ENCODE peak calls at places on chromosomes 1 and 21, in six cellular contexts. V is fibroblast of mammary gland, H is heart right ventricle, W is PC-9, M is HFF-Myc, L is lower lobe of right lung. P is an unnamed sample.

GRCh38 chr1:100362821-100363466 is 10.6 kb downstream of the CDC14A start:
- DNase-seq in H (no peak), W (no peak), L (no peak), M (no peak), V (no peak), P (no peak)

GRCh38 chr1:203327684-203328457 is 22.6 kb downstream of the BTG2 start:
- DNase-seq in W (peak), M (no peak), H (peak), L (no peak), V (peak), P (no peak)

GRCh38 chr1:213683529-213683928 is 304.2 kb upstream of the PROX1 start:
- DNase-seq in M (no peak), V (no peak), L (no peak), W (no peak), H (no peak), P (no peak)

GRCh38 chr1:5297199-5297877 is 642.9 kb downstream of the AJAP1 start:
- DNase-seq in V (no peak), W (no peak), M (no peak), H (peak), L (no peak), P (peak)

GRCh38 chr1:201142011-201142853 is 12.0 kb downstream of the TMEM9 start:
- DNase-seq in M (no peak), V (peak), W (no peak), L (no peak), H (peak), P (no peak)

GRCh38 chr21:35226302-35226701 is 177.2 kb upstream of the RUNX1 start:
- DNase-seq in W (peak), M (no peak), H (no peak), V (peak), L (no peak), P (no peak)

GRCh38 chr1:64502924-64503323 is 33.0 kb downstream of the CACHD1 start:
- DNase-seq in W (no peak), V (no peak), L (no peak), H (no peak), M (no peak), P (no peak)

GRCh38 chr1:89363196-89363595 is 663 bp upstream of the GBP6 start:
- DNase-seq in W (no peak), L (no peak), V (no peak), H (no peak), M (no peak), P (no peak)

GRCh38 chr1:33137800-33138199 is 44.0 kb downstream of the TRIM62 start:
- DNase-seq in H (peak), V (peak), W (no peak), L (no peak), M (no peak), P (no peak)

GRCh38 chr1:6599141-6599975 is 3.3 kb downstream of the KLHL21 start:
- DNase-seq in L (no peak), V (peak), M (no peak), W (peak), H (no peak), P (no peak)

GRCh38 chr1:22291926-22292788 is 149.3 kb upstream of the WNT4 start:
- DNase-seq in M (no peak), L (no peak), H (no peak), V (no peak), W (no peak), P (no peak)

GRCh38 chr1:103788377-103788776 is 38.7 kb downstream of the AMY1C start:
- DNase-seq in W (no peak), H (no peak), V (peak), M (no peak), L (no peak), P (no peak)

GRCh38 chr1:102977293-102977692 is 131.0 kb downstream of the COL11A1 start:
- DNase-seq in W (no peak), M (no peak), L (no peak), H (no peak), V (no peak), P (no peak)

GRCh38 chr1:218694635-218695034 is 349.5 kb downstream of the TGFB2 start:
- DNase-seq in M (no peak), H (no peak), L (no peak), W (no peak), V (no peak), P (no peak)

GRCh38 chr1:46603481-46603857 is 599 bp downstream of the MKNK1 start:
- DNase-seq in L (no peak), V (no peak), M (no peak), W (no peak), H (no peak), P (no peak)

GRCh38 chr1:119453021-119453420 is 38.1 kb downstream of the HSD3B2 start:
- DNase-seq in M (peak), L (no peak), W (peak), H (no peak), V (peak), P (no peak)

GRCh38 chr1:85582687-85583354 is 2.3 kb downstream of the CCN1 start:
- DNase-seq in M (no peak), L (no peak), V (peak), H (no peak), W (peak), P (no peak)

GRCh38 chr1:29264773-29265389 is 28.6 kb downstream of the PTPRU start:
- DNase-seq in V (peak), M (no peak), W (no peak), H (no peak), L (no peak), P (no peak)

GRCh38 chr1:31036749-31037500 is 28.6 kb downstream of the PUM1 start:
- DNase-seq in L (no peak), H (no peak), W (no peak), M (no peak), V (no peak), P (no peak)

GRCh38 chr1:78651247-78651646 is 1.6 kb downstream of the IFI44 start:
- DNase-seq in L (no peak), M (no peak), H (no peak), W (no peak), V (peak), P (no peak)

GRCh38 chr1:39632491-39633417 is 6.7 kb downstream of the HEYL start:
- DNase-seq in L (peak), H (peak), V (peak), W (no peak), M (no peak), P (peak)

GRCh38 chr1:167230437-167230836 is 9.8 kb downstream of the POU2F1 start:
- DNase-seq in L (no peak), V (no peak), W (no peak), M (no peak), H (no peak), P (no peak)

GRCh38 chr1:178262101-178262500 is 168.2 kb downstream of the RASAL2 start:
- DNase-seq in W (peak), V (peak), M (no peak), H (no peak), L (no peak), P (no peak)

GRCh38 chr1:156096640-156097391 is 14.6 kb upstream of the MEX3A start:
- DNase-seq in H (peak), W (peak), V (peak), L (peak), M (no peak), P (peak)

GRCh38 chr1:227805606-227806197 is 9.8 kb upstream of the PRSS38 start:
- DNase-seq in L (no peak), M (peak), H (no peak), W (peak), V (peak), P (no peak)

GRCh38 chr21:45612096-45613019 is 31.2 kb upstream of the PCBP3 start:
- DNase-seq in L (no peak), H (no peak), W (no peak), M (no peak), V (peak), P (peak)

GRCh38 chr21:42319368-42319767 is 4.2 kb upstream of the TFF3 start:
- DNase-seq in M (no peak), H (no peak), W (no peak), V (no peak), L (no peak), P (peak)

GRCh38 chr1:89001510-89001909 is 9.1 kb upstream of the KYAT3 start:
- DNase-seq in W (no peak), H (no peak), V (no peak), M (no peak), L (no peak), P (no peak)

GRCh38 chr1:153485880-153486279 is 25.4 kb upstream of the S100A7 start:
- DNase-seq in W (no peak), V (peak), H (no peak), L (no peak), M (no peak), P (no peak)

GRCh38 chr1:4971666-4972065 is 317.3 kb downstream of the AJAP1 start:
- DNase-seq in L (no peak), V (no peak), M (no peak), W (no peak), H (no peak), P (no peak)

GRCh38 chr1:18884727-18885126 is 17.6 kb downstream of the ALDH4A1 start:
- DNase-seq in V (no peak), L (no peak), H (no peak), M (no peak), W (no peak), P (no peak)

GRCh38 chr21:43347864-43348766 is 78.8 kb downstream of the SIK1 start:
- DNase-seq in M (no peak), V (no peak), L (no peak), H (no peak), W (no peak), P (no peak)

GRCh38 chr1:116112388-116113140 is 1.4 kb downstream of the MAB21L3 start:
- DNase-seq in H (no peak), W (no peak), L (no peak), M (no peak), V (no peak), P (no peak)

GRCh38 chr1:41672173-41672572 is 187.7 kb upstream of the EDN2 start:
- DNase-seq in L (no peak), H (no peak), V (peak), W (peak), M (peak), P (no peak)

GRCh38 chr1:15427280-15427666 is 11.0 kb upstream of the CTRC start:
- DNase-seq in M (no peak), V (no peak), H (no peak), W (no peak), L (no peak), P (peak)

GRCh38 chr1:36731226-36732037 is 248.7 kb upstream of the CSF3R start:
- DNase-seq in M (no peak), W (no peak), L (no peak), V (no peak), H (no peak), P (no peak)
- TF ChIP-seq CTCF in M (no peak), W (no peak), L (no peak), V (no peak), H (no peak), P (no peak)

DNA sequence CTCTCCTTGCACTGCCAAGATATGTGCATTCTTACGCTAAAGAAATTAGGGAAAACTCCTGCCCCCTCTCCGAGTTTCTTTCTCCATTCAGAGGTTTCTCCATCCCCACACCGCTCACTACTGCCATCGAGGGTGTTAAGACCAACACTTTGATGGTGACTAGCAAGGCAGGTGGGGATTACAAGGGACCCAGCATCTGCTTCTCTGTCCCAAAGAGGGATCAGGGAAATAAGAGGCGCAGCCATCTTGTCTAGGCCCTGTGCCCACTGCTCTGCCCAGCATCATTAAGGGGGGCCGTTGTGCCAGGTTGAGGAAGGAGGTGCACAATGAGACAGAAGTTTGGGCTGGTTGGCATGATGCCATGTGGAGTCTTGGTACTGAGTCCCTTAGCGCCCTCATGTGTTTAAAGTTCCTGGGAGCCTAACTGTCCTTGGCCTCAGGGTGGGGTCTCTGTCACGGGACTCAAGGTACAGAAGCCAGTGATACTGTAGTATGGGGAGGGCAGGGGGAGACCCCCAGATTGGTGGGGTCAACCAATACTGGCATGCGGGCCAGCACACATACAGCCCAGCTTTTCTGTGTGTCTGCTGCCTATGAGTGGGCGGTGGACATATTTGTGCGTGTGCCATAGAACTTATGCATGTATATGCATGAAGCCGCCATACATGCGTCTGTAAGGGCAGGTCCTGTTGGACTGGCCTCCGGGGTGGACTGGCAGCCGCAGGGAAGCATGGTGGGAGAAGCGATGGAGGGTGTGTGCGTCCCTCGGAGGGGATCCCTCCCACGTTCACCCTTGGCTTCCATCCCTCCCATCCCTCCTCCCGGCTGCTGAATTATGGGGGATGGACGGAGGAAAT is 5.5 kb downstream of the EFNA3 start:
- DNase-seq in V (peak), H (no peak), L (no peak), M (no peak), W (peak), P (no peak)
- TF ChIP-seq CTCF in V (peak), H (no peak), L (no peak), M (no peak), W (no peak), P (no peak)

GRCh38 chr1:1853593-1854257 is 37.2 kb downstream of the GNB1 start:
- DNase-seq in V (no peak), M (no peak), H (no peak), W (no peak), L (no peak), P (no peak)

GRCh38 chr1:1857096-1857703 is 33.7 kb downstream of the GNB1 start:
- DNase-seq in V (no peak), M (no peak), W (no peak), H (no peak), L (no peak), P (no peak)

GRCh38 chr1:1862905-1863547 is 27.9 kb downstream of the GNB1 start:
- DNase-seq in V (no peak), M (no peak), H (no peak), W (no peak), L (no peak), P (no peak)

GRCh38 chr1:1861339-1861730 is 29.6 kb downstream of the GNB1 start:
- DNase-seq in W (no peak), H (no peak), L (no peak), V (no peak), M (no peak), P (no peak)

DNA sequence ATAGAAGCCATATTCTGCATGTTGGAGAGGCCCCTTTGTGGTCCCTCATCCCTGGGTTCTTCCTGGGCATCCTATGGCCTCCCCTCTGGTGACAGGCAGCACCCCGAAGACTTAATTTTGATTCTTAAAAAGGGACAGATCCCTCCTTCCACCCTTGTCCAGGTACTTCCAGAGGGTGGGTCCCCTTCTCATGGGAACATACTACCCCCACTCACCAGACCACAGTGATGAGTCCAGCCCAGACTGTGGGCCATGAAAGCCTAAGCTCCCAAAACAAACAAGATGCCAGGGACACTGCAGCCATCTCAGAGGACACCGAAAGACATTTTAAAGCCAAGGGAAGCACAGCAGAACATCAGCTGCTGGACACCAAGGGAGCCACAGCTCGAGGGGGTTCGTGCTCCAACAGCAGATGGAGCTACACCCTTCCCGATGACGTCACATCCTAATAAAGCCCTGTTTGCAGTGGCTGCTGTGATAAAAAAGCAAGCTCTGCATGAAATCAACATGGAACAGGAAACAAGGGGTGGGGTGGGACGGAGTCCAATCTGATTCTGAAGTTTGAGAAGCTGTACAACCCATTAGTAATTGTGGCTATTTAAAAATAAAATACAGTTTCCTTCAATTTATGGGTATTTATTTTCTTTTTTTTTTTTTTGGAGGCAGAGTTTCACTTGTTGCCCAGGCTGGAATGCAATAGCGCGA is 32.4 kb downstream of the GNB1 start:
- DNase-seq in L (peak), H (peak), W (no peak), M (peak), V (peak), P (peak)
- TF ChIP-seq CTCF in L (peak), H (no peak), W (no peak), M (peak), V (peak), P (no peak)

GRCh38 chr1:95380909-95381308 is 146.9 kb downstream of the RWDD3 start:
- DNase-seq in L (no peak), W (no peak), H (no peak), V (no peak), M (no peak), P (no peak)

GRCh38 chr1:95381980-95382379 is 148.0 kb downstream of the RWDD3 start:
- DNase-seq in W (no peak), H (no peak), L (no peak), M (no peak), V (no peak), P (no peak)

GRCh38 chr1:95386371-95386770 is 152.4 kb downstream of the RWDD3 start:
- DNase-seq in H (no peak), V (no peak), L (no peak), M (no peak), W (no peak), P (no peak)

GRCh38 chr1:95384570-95384969 is 150.6 kb downstream of the RWDD3 start:
- DNase-seq in M (no peak), L (no peak), W (no peak), V (peak), H (peak), P (no peak)

GRCh38 chr1:95382385-95382784 is 148.4 kb downstream of the RWDD3 start:
- DNase-seq in M (no peak), V (no peak), W (no peak), L (no peak), H (no peak), P (no peak)
- TF ChIP-seq CTCF in M (no peak), V (no peak), W (no peak), L (no peak), H (no peak), P (no peak)

DNA sequence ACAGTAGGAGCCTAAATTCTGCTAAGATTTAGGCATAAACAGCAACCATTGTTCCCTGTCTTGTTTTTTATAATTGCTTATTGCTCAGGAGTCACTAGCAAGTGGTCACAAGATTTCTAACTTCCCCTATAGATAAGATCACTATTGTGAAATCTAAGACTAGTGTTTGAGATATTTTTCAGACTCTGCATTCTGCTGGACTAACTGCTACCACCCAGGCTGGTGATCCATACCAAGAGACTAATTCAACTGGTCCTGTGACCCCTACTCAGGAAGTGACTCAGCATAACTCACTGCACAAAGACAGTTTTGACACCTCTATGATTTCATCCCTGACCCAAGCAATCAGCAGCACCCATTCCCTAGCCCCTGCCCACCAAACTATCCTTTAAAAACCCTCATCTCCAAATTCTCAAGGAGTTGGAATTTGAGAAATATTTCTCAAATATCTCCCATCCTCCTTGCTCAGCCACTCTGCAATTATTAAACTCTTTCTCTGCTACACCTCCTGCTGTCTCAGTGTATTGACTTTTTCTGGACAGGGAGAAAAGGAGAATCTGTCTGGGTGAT is 52.7 kb downstream of the TRIM33 start:
- DNase-seq in V (peak), W (peak), H (no peak), L (no peak), M (no peak), P (no peak)
- TF ChIP-seq CTCF in V (no peak), W (no peak), H (no peak), L (no peak), M (no peak), P (no peak)

GRCh38 chr1:219805191-219805590 is 123.2 kb downstream of the SLC30A10 start:
- DNase-seq in L (no peak), H (no peak), M (no peak), W (no peak), V (no peak), P (no peak)

GRCh38 chr1:219808790-219809189 is 119.6 kb downstream of the SLC30A10 start:
- DNase-seq in H (no peak), V (no peak), M (no peak), L (no peak), W (no peak), P (no peak)

GRCh38 chr1:219806020-219806419 is 122.3 kb downstream of the SLC30A10 start:
- DNase-seq in W (no peak), V (no peak), L (no peak), M (no peak), H (no peak), P (no peak)

GRCh38 chr1:219810451-219810850 is 117.9 kb downstream of the SLC30A10 start:
- DNase-seq in L (no peak), M (no peak), W (no peak), V (peak), H (no peak), P (no peak)

DNA sequence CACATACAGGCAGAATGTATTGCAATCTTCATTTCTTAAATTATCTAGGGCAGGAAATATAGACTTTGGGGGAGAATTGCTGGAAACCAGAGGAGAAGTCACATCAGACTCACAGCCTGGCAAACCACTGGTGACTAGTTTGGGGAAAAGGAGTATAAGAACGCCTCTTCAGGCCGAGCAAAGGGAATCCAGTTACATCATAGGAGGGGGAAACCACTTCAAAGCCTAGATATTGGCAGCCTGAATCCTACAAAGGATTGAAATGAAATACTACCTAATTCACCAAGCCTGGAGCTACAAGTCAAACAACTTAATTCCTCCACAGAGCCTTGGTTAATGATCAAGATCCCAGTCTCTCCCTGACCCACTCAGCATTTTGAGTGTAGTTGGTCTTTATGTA is 121.7 kb downstream of the SLC30A10 start:
- DNase-seq in W (no peak), M (no peak), H (no peak), V (peak), L (no peak), P (no peak)
- TF ChIP-seq CTCF in W (no peak), M (no peak), H (no peak), V (no peak), L (no peak), P (no peak)